ENCODE peak calls at places on chromosomes 16 and 17, in nine cellular contexts. One of them, this sample, is unnamed.

GRCh38 chr16:24189941-24190340 is 66.2 kb upstream of the CACNG3 start:
- DNase-seq in iris pigment epithelial cell: no peak
- DNase-seq in NCI-H69: no peak
- DNase-seq in NCI-H524: no peak
- DNase-seq in tibial nerve: no peak
- DNase-seq in HEK293T: no peak
- DNase-seq in NCI-H1417: no peak
- DNase-seq in activated naive CD4-positive, alpha-beta T cell treated with anti-CD3 and anti-CD28 coated beads, Interleukin-2, amount 50 U/mL, for 16 hours: no peak
- DNase-seq in psoas muscle: no peak
- DNase-seq in this sample: no peak

GRCh38 chr17:75683467-75684041 is 16.4 kb downstream of the SAP30BP start:
- DNase-seq in iris pigment epithelial cell: peak; percentile 82
- DNase-seq in NCI-H69: no peak
- DNase-seq in NCI-H524: no peak
- DNase-seq in tibial nerve: no peak
- DNase-seq in HEK293T: no peak
- DNase-seq in NCI-H1417: no peak
- DNase-seq in activated naive CD4-positive, alpha-beta T cell treated with anti-CD3 and anti-CD28 coated beads, Interleukin-2, amount 50 U/mL, for 16 hours: no peak
- DNase-seq in psoas muscle: no peak
- DNase-seq in this sample: no peak

GRCh38 chr16:67034478-67034877 is 5.5 kb downstream of the CBFB start:
- DNase-seq in iris pigment epithelial cell: peak; percentile 81
- DNase-seq in NCI-H69: no peak
- DNase-seq in NCI-H524: no peak
- DNase-seq in tibial nerve: no peak
- DNase-seq in HEK293T: no peak
- DNase-seq in NCI-H1417: no peak
- DNase-seq in activated naive CD4-positive, alpha-beta T cell treated with anti-CD3 and anti-CD28 coated beads, Interleukin-2, amount 50 U/mL, for 16 hours: no peak
- DNase-seq in psoas muscle: no peak
- DNase-seq in this sample: no peak

GRCh38 chr16:426115-426905 is 861 bp downstream of the RAB11FIP3 start:
- DNase-seq in iris pigment epithelial cell: peak; percentile 28
- DNase-seq in NCI-H69: peak; percentile 58
- DNase-seq in NCI-H524: no peak
- DNase-seq in tibial nerve: no peak
- DNase-seq in HEK293T: no peak
- DNase-seq in NCI-H1417: no peak
- DNase-seq in activated naive CD4-positive, alpha-beta T cell treated with anti-CD3 and anti-CD28 coated beads, Interleukin-2, amount 50 U/mL, for 16 hours: no peak
- DNase-seq in psoas muscle: peak; percentile 36
- DNase-seq in this sample: no peak

GRCh38 chr17:63370696-63371095 is 75.4 kb downstream of the CYB561 start:
- DNase-seq in iris pigment epithelial cell: no peak
- DNase-seq in NCI-H69: no peak
- DNase-seq in NCI-H524: no peak
- DNase-seq in tibial nerve: no peak
- DNase-seq in HEK293T: no peak
- DNase-seq in NCI-H1417: no peak
- DNase-seq in activated naive CD4-positive, alpha-beta T cell treated with anti-CD3 and anti-CD28 coated beads, Interleukin-2, amount 50 U/mL, for 16 hours: no peak
- DNase-seq in psoas muscle: no peak
- DNase-seq in this sample: no peak

GRCh38 chr16:48558269-48558915 is 51.6 kb downstream of the N4BP1 start:
- DNase-seq in iris pigment epithelial cell: peak; percentile 67
- DNase-seq in NCI-H69: no peak
- DNase-seq in NCI-H524: no peak
- DNase-seq in tibial nerve: no peak
- DNase-seq in HEK293T: no peak
- DNase-seq in NCI-H1417: no peak
- DNase-seq in activated naive CD4-positive, alpha-beta T cell treated with anti-CD3 and anti-CD28 coated beads, Interleukin-2, amount 50 U/mL, for 16 hours: no peak
- DNase-seq in psoas muscle: no peak
- DNase-seq in this sample: no peak

GRCh38 chr17:81028506-81028858 is 6.5 kb upstream of the BAIAP2 start:
- DNase-seq in iris pigment epithelial cell: no peak
- DNase-seq in NCI-H69: no peak
- DNase-seq in NCI-H524: peak; percentile 54
- DNase-seq in tibial nerve: no peak
- DNase-seq in HEK293T: no peak
- DNase-seq in NCI-H1417: no peak
- DNase-seq in activated naive CD4-positive, alpha-beta T cell treated with anti-CD3 and anti-CD28 coated beads, Interleukin-2, amount 50 U/mL, for 16 hours: no peak
- DNase-seq in psoas muscle: peak; percentile 10
- DNase-seq in this sample: no peak

GRCh38 chr17:79803997-79804855 is 7.3 kb upstream of the CBX8 start:
- DNase-seq in iris pigment epithelial cell: no peak
- DNase-seq in NCI-H69: peak; percentile 62
- DNase-seq in NCI-H524: peak; percentile 74
- DNase-seq in tibial nerve: no peak
- DNase-seq in HEK293T: peak; percentile 29
- DNase-seq in NCI-H1417: no peak
- DNase-seq in activated naive CD4-positive, alpha-beta T cell treated with anti-CD3 and anti-CD28 coated beads, Interleukin-2, amount 50 U/mL, for 16 hours: peak; percentile 82
- DNase-seq in psoas muscle: no peak
- DNase-seq in this sample: no peak

GRCh38 chr16:30382398-30383015 is at the start of gene SEPTIN1:
- DNase-seq in iris pigment epithelial cell: no peak
- DNase-seq in NCI-H69: no peak
- DNase-seq in NCI-H524: no peak
- DNase-seq in tibial nerve: no peak
- DNase-seq in HEK293T: no peak
- DNase-seq in NCI-H1417: no peak
- DNase-seq in activated naive CD4-positive, alpha-beta T cell treated with anti-CD3 and anti-CD28 coated beads, Interleukin-2, amount 50 U/mL, for 16 hours: peak; percentile 73
- DNase-seq in psoas muscle: no peak
- DNase-seq in this sample: no peak

GRCh38 chr17:8981443-8981842 is 15.9 kb upstream of the PIK3R5 start:
- DNase-seq in iris pigment epithelial cell: no peak
- DNase-seq in NCI-H69: no peak
- DNase-seq in NCI-H524: no peak
- DNase-seq in tibial nerve: no peak
- DNase-seq in HEK293T: no peak
- DNase-seq in NCI-H1417: no peak
- DNase-seq in activated naive CD4-positive, alpha-beta T cell treated with anti-CD3 and anti-CD28 coated beads, Interleukin-2, amount 50 U/mL, for 16 hours: no peak
- DNase-seq in psoas muscle: no peak
- DNase-seq in this sample: no peak

GRCh38 chr17:27760069-27760885 is 40.1 kb downstream of the NOS2 start:
- DNase-seq in iris pigment epithelial cell: peak; percentile 22
- DNase-seq in NCI-H69: peak; percentile 63
- DNase-seq in NCI-H524: peak; percentile 67
- DNase-seq in tibial nerve: peak; percentile 80
- DNase-seq in HEK293T: peak; percentile 48
- DNase-seq in NCI-H1417: peak; percentile 55
- DNase-seq in activated naive CD4-positive, alpha-beta T cell treated with anti-CD3 and anti-CD28 coated beads, Interleukin-2, amount 50 U/mL, for 16 hours: peak; percentile 71
- DNase-seq in psoas muscle: peak; percentile 63
- DNase-seq in this sample: peak; percentile 30

GRCh38 chr17:40032322-40033320 is 17.4 kb downstream of the CSF3 start:
- DNase-seq in iris pigment epithelial cell: no peak
- DNase-seq in NCI-H69: no peak
- DNase-seq in NCI-H524: no peak
- DNase-seq in tibial nerve: no peak
- DNase-seq in HEK293T: no peak
- DNase-seq in NCI-H1417: no peak
- DNase-seq in activated naive CD4-positive, alpha-beta T cell treated with anti-CD3 and anti-CD28 coated beads, Interleukin-2, amount 50 U/mL, for 16 hours: no peak
- DNase-seq in psoas muscle: peak; percentile 70
- DNase-seq in this sample: no peak

GRCh38 chr17:34598161-34598776 is 18.9 kb downstream of the TMEM132E start:
- DNase-seq in iris pigment epithelial cell: no peak
- DNase-seq in NCI-H69: peak; percentile 97
- DNase-seq in NCI-H524: peak; percentile 83
- DNase-seq in tibial nerve: no peak
- DNase-seq in HEK293T: no peak
- DNase-seq in NCI-H1417: no peak
- DNase-seq in activated naive CD4-positive, alpha-beta T cell treated with anti-CD3 and anti-CD28 coated beads, Interleukin-2, amount 50 U/mL, for 16 hours: no peak
- DNase-seq in psoas muscle: no peak
- DNase-seq in this sample: peak; percentile 81

GRCh38 chr17:78381601-78382168 is 3.2 kb downstream of the PGS1 start:
- DNase-seq in iris pigment epithelial cell: no peak
- DNase-seq in NCI-H69: no peak
- DNase-seq in NCI-H524: no peak
- DNase-seq in tibial nerve: no peak
- DNase-seq in HEK293T: no peak
- DNase-seq in NCI-H1417: no peak
- DNase-seq in activated naive CD4-positive, alpha-beta T cell treated with anti-CD3 and anti-CD28 coated beads, Interleukin-2, amount 50 U/mL, for 16 hours: peak; percentile 46
- DNase-seq in psoas muscle: no peak
- DNase-seq in this sample: no peak

GRCh38 chr16:77816293-77816692 is 27.9 kb downstream of the VAT1L start:
- DNase-seq in iris pigment epithelial cell: peak; percentile 88
- DNase-seq in NCI-H69: no peak
- DNase-seq in NCI-H524: no peak
- DNase-seq in tibial nerve: no peak
- DNase-seq in HEK293T: no peak
- DNase-seq in NCI-H1417: no peak
- DNase-seq in activated naive CD4-positive, alpha-beta T cell treated with anti-CD3 and anti-CD28 coated beads, Interleukin-2, amount 50 U/mL, for 16 hours: no peak
- DNase-seq in psoas muscle: no peak
- DNase-seq in this sample: no peak

GRCh38 chr16:11604783-11605563 is 18.3 kb upstream of the LITAF start:
- DNase-seq in iris pigment epithelial cell: peak; percentile 31
- DNase-seq in NCI-H69: no peak
- DNase-seq in NCI-H524: no peak
- DNase-seq in tibial nerve: no peak
- DNase-seq in HEK293T: no peak
- DNase-seq in NCI-H1417: no peak
- DNase-seq in activated naive CD4-positive, alpha-beta T cell treated with anti-CD3 and anti-CD28 coated beads, Interleukin-2, amount 50 U/mL, for 16 hours: no peak
- DNase-seq in psoas muscle: no peak
- DNase-seq in this sample: no peak

GRCh38 chr17:68054296-68054900 is 18.9 kb downstream of the KPNA2 start:
- DNase-seq in iris pigment epithelial cell: peak; percentile 61
- DNase-seq in NCI-H69: peak; percentile 58
- DNase-seq in NCI-H524: no peak
- DNase-seq in tibial nerve: no peak
- DNase-seq in HEK293T: no peak
- DNase-seq in NCI-H1417: no peak
- DNase-seq in activated naive CD4-positive, alpha-beta T cell treated with anti-CD3 and anti-CD28 coated beads, Interleukin-2, amount 50 U/mL, for 16 hours: no peak
- DNase-seq in psoas muscle: no peak
- DNase-seq in this sample: no peak

GRCh38 chr17:61411114-61411943 is 11.7 kb downstream of the TBX2 start:
- DNase-seq in iris pigment epithelial cell: peak; percentile 75
- DNase-seq in NCI-H69: peak; percentile 94
- DNase-seq in NCI-H524: peak; percentile 84
- DNase-seq in tibial nerve: no peak
- DNase-seq in HEK293T: peak; percentile 45
- DNase-seq in NCI-H1417: peak; percentile 29
- DNase-seq in activated naive CD4-positive, alpha-beta T cell treated with anti-CD3 and anti-CD28 coated beads, Interleukin-2, amount 50 U/mL, for 16 hours: no peak
- DNase-seq in psoas muscle: no peak
- DNase-seq in this sample: no peak

GRCh38 chr16:73268311-73268997 is 220.5 kb upstream of the ZFHX3 start:
- DNase-seq in iris pigment epithelial cell: no peak
- DNase-seq in NCI-H69: peak; percentile 89
- DNase-seq in NCI-H524: peak; percentile 86
- DNase-seq in tibial nerve: no peak
- DNase-seq in HEK293T: peak; percentile 30
- DNase-seq in NCI-H1417: no peak
- DNase-seq in activated naive CD4-positive, alpha-beta T cell treated with anti-CD3 and anti-CD28 coated beads, Interleukin-2, amount 50 U/mL, for 16 hours: no peak
- DNase-seq in psoas muscle: no peak
- DNase-seq in this sample: peak; percentile 40

GRCh38 chr17:80878876-80879722 is 112.5 kb upstream of the CHMP6 start:
- DNase-seq in iris pigment epithelial cell: no peak
- DNase-seq in NCI-H69: no peak
- DNase-seq in NCI-H524: no peak
- DNase-seq in tibial nerve: no peak
- DNase-seq in HEK293T: no peak
- DNase-seq in NCI-H1417: no peak
- DNase-seq in activated naive CD4-positive, alpha-beta T cell treated with anti-CD3 and anti-CD28 coated beads, Interleukin-2, amount 50 U/mL, for 16 hours: no peak
- DNase-seq in psoas muscle: no peak
- DNase-seq in this sample: no peak

GRCh38 chr17:2054740-2055493 is at the start of gene HIC1:
- DNase-seq in iris pigment epithelial cell: peak; percentile 80
- DNase-seq in NCI-H69: peak; percentile 71
- DNase-seq in NCI-H524: peak; percentile 60
- DNase-seq in tibial nerve: peak; percentile 66
- DNase-seq in HEK293T: peak; percentile 84
- DNase-seq in NCI-H1417: peak; percentile 32
- DNase-seq in activated naive CD4-positive, alpha-beta T cell treated with anti-CD3 and anti-CD28 coated beads, Interleukin-2, amount 50 U/mL, for 16 hours: peak; percentile 84
- DNase-seq in psoas muscle: peak; percentile 81
- DNase-seq in this sample: peak; percentile 72

GRCh38 chr16:3356118-3356517 is 429 bp downstream of the OR2C1 start:
- DNase-seq in iris pigment epithelial cell: no peak
- DNase-seq in NCI-H69: no peak
- DNase-seq in NCI-H524: no peak
- DNase-seq in tibial nerve: no peak
- DNase-seq in HEK293T: no peak
- DNase-seq in NCI-H1417: no peak
- DNase-seq in activated naive CD4-positive, alpha-beta T cell treated with anti-CD3 and anti-CD28 coated beads, Interleukin-2, amount 50 U/mL, for 16 hours: no peak
- DNase-seq in psoas muscle: no peak
- DNase-seq in this sample: no peak

GRCh38 chr17:38729886-38730525 is at the start of gene CISD3:
- DNase-seq in iris pigment epithelial cell: peak; percentile 76
- DNase-seq in NCI-H69: peak; percentile 95
- DNase-seq in NCI-H524: peak; percentile 90
- DNase-seq in tibial nerve: peak; percentile 64
- DNase-seq in HEK293T: peak; percentile 78
- DNase-seq in NCI-H1417: peak; percentile 85
- DNase-seq in activated naive CD4-positive, alpha-beta T cell treated with anti-CD3 and anti-CD28 coated beads, Interleukin-2, amount 50 U/mL, for 16 hours: peak; percentile 84
- DNase-seq in psoas muscle: peak; percentile 90
- DNase-seq in this sample: peak; percentile 81

This sample was measured in NCI-H2171 treated with DMSO at 0.1 percent for 48 hours.